ENCODE peak calls at places on chromosomes 5 and 9, in nine cellular contexts. V is HL-60, B is astrocyte of the cerebellum, X is thoracic aorta, H is A549, E is astrocyte, A is epithelial cell of esophagus, G is AG10803, N is coronary artery. Z is an unnamed sample.

GRCh38 chr5:151589878-151590570 is 1.1 kb downstream of the FAT2 start:
- DNase-seq in V (no peak), B (no peak), X (no peak), H (no peak), E (no peak), A (peak), G (peak), N (no peak), Z (no peak)

GRCh38 chr5:172172912-172173591 is 15.0 kb downstream of the STK10 start:
- DNase-seq in V (no peak), B (no peak), X (no peak), H (no peak), E (no peak), A (no peak), G (no peak), N (no peak), Z (no peak)

GRCh38 chr9:124940521-124940893 is 376 bp downstream of the GOLGA1 start:
- DNase-seq in V (no peak), B (no peak), X (no peak), H (no peak), E (no peak), A (no peak), G (no peak), N (no peak), Z (no peak)

GRCh38 chr9:110143969-110144545 is 63.9 kb downstream of the C9orf152 start:
- DNase-seq in V (no peak), B (no peak), X (no peak), H (no peak), E (no peak), A (no peak), G (no peak), N (no peak), Z (no peak)

GRCh38 chr5:9365501-9365900 is 180.4 kb downstream of the SEMA5A start:
- DNase-seq in V (no peak), B (no peak), X (no peak), H (no peak), E (no peak), A (no peak), G (no peak), N (no peak), Z (no peak)

GRCh38 chr9:76216161-76216649 is 178.0 kb downstream of the RFK start:
- DNase-seq in V (peak), B (peak), X (no peak), H (peak), E (peak), A (peak), G (peak), N (no peak), Z (peak)

GRCh38 chr9:23538060-23538387 is 288.0 kb downstream of the ELAVL2 start:
- DNase-seq in V (no peak), B (no peak), X (no peak), H (no peak), E (no peak), A (no peak), G (no peak), N (no peak), Z (no peak)

GRCh38 chr9:136476369-136477150 is 6.3 kb downstream of the SEC16A start:
- DNase-seq in V (no peak), B (no peak), X (no peak), H (no peak), E (no peak), A (no peak), G (no peak), N (no peak), Z (no peak)

GRCh38 chr5:167857321-167857720 is 434.1 kb upstream of the WWC1 start:
- DNase-seq in V (no peak), B (no peak), X (no peak), H (no peak), E (no peak), A (peak), G (no peak), N (no peak), Z (no peak)

GRCh38 chr9:118271936-118272335 is 567.7 kb downstream of the TLR4 start:
- DNase-seq in V (no peak), B (no peak), X (no peak), H (no peak), E (peak), A (peak), G (no peak), N (no peak), Z (no peak)

GRCh38 chr5:123756325-123756664 is 244.3 kb downstream of the CSNK1G3 start:
- DNase-seq in V (no peak), B (no peak), X (no peak), H (no peak), E (peak), A (no peak), G (no peak), N (no peak), Z (no peak)

GRCh38 chr5:36659406-36659805 is 53.0 kb downstream of the SLC1A3 start:
- DNase-seq in V (no peak), B (no peak), X (no peak), H (no peak), E (no peak), A (peak), G (no peak), N (no peak), Z (no peak)

GRCh38 chr5:132011561-132012384 is at the start of gene ACSL6:
- DNase-seq in V (no peak), B (no peak), X (no peak), H (peak), E (no peak), A (no peak), G (no peak), N (peak), Z (no peak)

GRCh38 chr9:88782931-88783451 is 208.3 kb upstream of the S1PR3 start:
- DNase-seq in V (no peak), B (no peak), X (no peak), H (no peak), E (peak), A (peak), G (peak), N (no peak), Z (no peak)

GRCh38 chr9:38423939-38424843 is at the start of gene IGFBPL1:
- DNase-seq in V (no peak), B (no peak), X (no peak), H (peak), E (no peak), A (peak), G (no peak), N (peak), Z (no peak)

GRCh38 chr9:133558191-133559126 is 24.0 kb downstream of the ADAMTSL2 start:
- DNase-seq in V (peak), B (peak), X (peak), H (peak), E (peak), A (peak), G (peak), N (no peak), Z (peak)

GRCh38 chr9:7780261-7780988 is 19.2 kb downstream of the DMAC1 start:
- DNase-seq in V (no peak), B (peak), X (no peak), H (no peak), E (peak), A (peak), G (peak), N (no peak), Z (no peak)

GRCh38 chr9:94817291-94818195 is 91.0 kb downstream of the AOPEP start:
- DNase-seq in V (no peak), B (no peak), X (no peak), H (no peak), E (no peak), A (no peak), G (no peak), N (no peak), Z (no peak)

GRCh38 chr9:137441289-137441934 is at the start of gene ENTPD8:
- DNase-seq in V (no peak), B (no peak), X (no peak), H (peak), E (no peak), A (peak), G (no peak), N (no peak), Z (no peak)

GRCh38 chr5:145588113-145588512 is 247.0 kb downstream of the PRELID2 start:
- DNase-seq in V (no peak), B (no peak), X (no peak), H (no peak), E (no peak), A (no peak), G (no peak), N (no peak), Z (no peak)

GRCh38 chr9:76423216-76424177 is 29.3 kb upstream of the RFK start:
- DNase-seq in V (no peak), B (no peak), X (no peak), H (no peak), E (no peak), A (no peak), G (no peak), N (no peak), Z (no peak)

GRCh38 chr9:131734165-131734610 is 5.7 kb downstream of the RAPGEF1 start:
- DNase-seq in V (peak), B (no peak), X (no peak), H (no peak), E (no peak), A (no peak), G (peak), N (no peak), Z (no peak)

GRCh38 chr9:37761511-37761910 is 7.9 kb downstream of the TRMT10B start:
- DNase-seq in V (no peak), B (no peak), X (no peak), H (no peak), E (peak), A (peak), G (peak), N (no peak), Z (no peak)

GRCh38 chr5:16454686-16455085 is 10.9 kb downstream of the ZNF622 start:
- DNase-seq in V (no peak), B (no peak), X (no peak), H (no peak), E (no peak), A (no peak), G (no peak), N (no peak), Z (no peak)

GRCh38 chr9:131739988-131740648 is at the start of gene RAPGEF1:
- DNase-seq in V (peak), B (no peak), X (no peak), H (no peak), E (no peak), A (peak), G (peak), N (no peak), Z (no peak)

GRCh38 chr5:73822989-73823339 is 197.0 kb downstream of the ARHGEF28 start:
- DNase-seq in V (no peak), B (no peak), X (no peak), H (no peak), E (peak), A (peak), G (no peak), N (no peak), Z (no peak)

GRCh38 chr9:98484218-98484617 is 224.5 kb downstream of the GABBR2 start:
- DNase-seq in V (no peak), B (no peak), X (no peak), H (no peak), E (peak), A (no peak), G (peak), N (no peak), Z (no peak)

GRCh38 chr5:57172466-57172961 is 1.3 kb upstream of the GPBP1 start:
- DNase-seq in V (peak), B (no peak), X (no peak), H (no peak), E (no peak), A (peak), G (no peak), N (no peak), Z (no peak)

GRCh38 chr9:137749511-137749910 is 128.1 kb upstream of the CACNA1B start:
- DNase-seq in V (no peak), B (no peak), X (no peak), H (no peak), E (no peak), A (no peak), G (no peak), N (no peak), Z (no peak)

GRCh38 chr9:124882221-124882620 is 20.3 kb downstream of the ARPC5L start:
- DNase-seq in V (no peak), B (no peak), X (no peak), H (no peak), E (no peak), A (no peak), G (no peak), N (no peak), Z (no peak)

GRCh38 chr9:76709020-76709419 is 55.2 kb upstream of the PCA3 start:
- DNase-seq in V (no peak), B (no peak), X (no peak), H (no peak), E (no peak), A (no peak), G (no peak), N (no peak), Z (no peak)

GRCh38 chr5:80569961-80570786 is at the start of gene ANKRD34B:
- DNase-seq in V (peak), B (no peak), X (no peak), H (peak), E (no peak), A (peak), G (no peak), N (no peak), Z (no peak)

GRCh38 chr9:95623614-95624013 is 106.8 kb upstream of the PTCH1 start:
- DNase-seq in V (no peak), B (no peak), X (no peak), H (no peak), E (no peak), A (no peak), G (peak), N (no peak), Z (no peak)

GRCh38 chr5:56429110-56429561 is 196.0 kb upstream of the ANKRD55 start:
- DNase-seq in V (no peak), B (no peak), X (no peak), H (no peak), E (no peak), A (no peak), G (no peak), N (no peak), Z (no peak)

GRCh38 chr9:16867571-16868311 is 2.7 kb downstream of the BNC2 start:
- DNase-seq in V (no peak), B (no peak), X (no peak), H (no peak), E (peak), A (peak), G (peak), N (no peak), Z (no peak)

GRCh38 chr5:134526483-134527155 is 1.1 kb downstream of the JADE2 start:
- DNase-seq in V (peak), B (no peak), X (no peak), H (no peak), E (peak), A (peak), G (no peak), N (peak), Z (no peak)
- TF ChIP-seq CTCF in V (no peak), B (peak), X (peak), H (no peak), E (no peak), A (peak), G (peak), N (peak), Z (peak)

GRCh38 chr5:150209020-150209635 is 19.3 kb downstream of the SLC6A7 start:
- DNase-seq in V (peak), B (peak), X (no peak), H (no peak), E (peak), A (peak), G (peak), N (peak), Z (no peak)
- H3K4me3 ChIP-seq in V (no peak), B (no peak), X (peak), H (no peak), E (no peak), A (no peak), G (no peak), N (peak), Z (no peak)

DNA sequence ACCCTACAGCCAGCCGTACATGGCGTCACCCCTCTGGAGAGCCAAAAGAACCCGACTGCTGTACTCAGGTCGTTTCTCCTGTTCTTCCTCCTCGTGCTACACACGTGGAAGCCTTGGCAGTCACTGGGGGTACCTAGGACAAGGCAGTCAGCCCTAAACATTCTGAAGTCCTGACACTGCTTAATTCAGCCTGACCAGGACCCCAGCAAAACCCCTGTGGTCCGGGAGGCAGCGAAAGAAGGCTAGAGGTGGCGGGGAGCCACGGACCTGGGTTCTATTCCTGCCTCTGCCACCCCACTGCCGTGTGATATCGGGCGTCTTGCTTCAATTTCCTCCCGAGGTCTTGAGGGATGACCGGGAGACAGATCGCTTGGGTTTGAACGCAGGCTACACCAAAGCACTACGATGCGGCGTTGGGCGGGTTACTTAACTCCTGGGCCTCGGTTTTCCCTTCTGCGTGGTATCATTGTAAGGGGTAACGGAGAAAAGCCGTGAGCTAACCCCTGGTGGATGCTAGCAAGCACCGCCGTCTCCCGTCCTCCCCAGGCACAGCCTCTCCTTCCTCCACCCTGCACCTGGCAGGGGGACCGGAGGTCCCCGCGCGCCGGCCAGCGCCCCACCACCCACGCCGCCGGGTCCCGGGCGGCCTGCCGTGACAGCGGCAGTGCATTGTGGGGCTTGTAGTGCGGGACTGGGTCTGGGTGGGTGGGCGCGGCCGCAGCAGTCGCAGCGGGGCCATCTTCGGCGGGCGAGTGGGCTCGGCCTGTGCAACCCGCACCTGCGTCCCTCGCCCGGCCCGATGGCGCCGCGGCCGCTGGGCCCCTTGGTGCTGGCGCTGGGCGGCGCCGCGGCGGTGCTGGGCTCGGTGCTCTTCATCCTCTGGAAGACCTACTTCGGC is at the start of gene ARL10:
- DNase-seq in V (no peak), B (no peak), X (no peak), H (no peak), E (no peak), A (peak), G (no peak), N (no peak), Z (no peak)
- TF ChIP-seq CTCF in V (no peak), B (no peak), X (no peak), H (no peak), E (no peak), A (no peak), G (no peak), N (no peak), Z (no peak)

DNA sequence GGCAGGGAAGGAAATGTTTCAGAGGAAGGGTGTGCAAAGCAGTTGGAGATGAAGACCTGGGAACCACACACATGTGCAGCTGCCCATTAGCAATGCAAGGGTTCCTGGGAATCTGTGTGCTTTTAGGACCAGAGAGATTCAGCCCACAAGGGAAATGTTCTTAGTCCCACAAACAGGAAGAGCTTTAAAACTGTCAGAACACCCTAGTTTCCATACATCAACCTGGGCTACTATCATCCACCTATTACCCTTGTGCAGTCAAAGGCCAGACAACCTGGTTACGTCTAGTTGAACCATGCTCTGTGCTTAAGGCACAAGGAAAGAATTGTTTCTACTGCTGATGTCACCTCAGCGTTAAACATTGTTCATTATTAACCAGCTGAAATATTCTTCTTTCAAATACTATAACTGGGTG is 7.5 kb downstream of the LHFPL2 start:
- DNase-seq in V (no peak), B (no peak), X (no peak), H (no peak), E (no peak), A (no peak), G (no peak), N (no peak), Z (no peak)
- H3K4me3 ChIP-seq in V (no peak), B (no peak), X (no peak), H (no peak), E (no peak), A (no peak), G (no peak), N (no peak), Z (no peak)

DNA sequence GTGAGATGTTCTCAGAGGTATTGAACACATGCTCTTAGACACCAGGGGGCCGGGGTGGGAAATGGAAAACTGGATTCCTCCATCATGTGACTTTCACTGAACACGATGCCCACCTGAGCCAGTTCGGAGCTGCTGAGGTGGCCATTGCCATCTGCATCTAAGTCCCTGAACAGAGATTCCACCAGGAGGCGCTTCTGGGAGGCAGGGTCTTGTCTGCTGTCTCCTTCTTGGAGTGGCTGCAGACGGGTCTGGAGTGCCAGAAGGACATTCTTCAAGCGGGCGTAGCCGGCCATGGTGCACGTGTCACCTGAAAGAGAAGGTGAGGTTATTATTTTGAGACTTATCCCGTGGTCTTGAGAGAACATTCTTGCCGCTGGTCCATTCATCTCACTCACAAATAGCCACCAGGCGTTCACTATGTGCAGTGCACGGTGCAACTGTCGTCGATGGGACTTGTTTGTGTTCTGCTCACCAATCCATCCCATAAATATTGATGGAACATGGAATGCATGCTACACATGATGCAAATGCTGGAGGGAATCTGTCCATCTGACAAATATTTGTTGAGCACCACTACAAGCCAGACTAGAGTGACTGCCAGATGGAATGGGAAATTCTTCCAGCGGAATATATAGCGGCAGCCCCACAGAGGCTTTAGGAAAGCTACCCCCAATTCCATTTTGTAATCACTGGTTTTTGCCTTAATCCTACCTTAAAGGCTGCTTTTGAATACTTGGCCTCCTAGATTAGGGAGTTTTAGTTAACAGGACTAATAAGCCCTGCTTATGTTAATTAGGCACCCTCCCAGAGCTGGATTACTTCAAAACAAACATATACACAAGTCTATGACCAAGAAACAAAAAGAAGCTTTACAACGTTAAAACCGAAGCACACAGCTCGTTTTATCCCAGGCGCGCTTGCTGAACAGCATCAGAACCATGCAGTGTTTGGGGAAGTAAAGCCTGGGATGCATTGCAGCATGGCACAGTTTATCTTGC is 264.8 kb downstream of the HSPA4 start:
- DNase-seq in V (no peak), B (no peak), X (no peak), H (peak), E (no peak), A (no peak), G (no peak), N (no peak), Z (no peak)
- TF ChIP-seq CTCF in V (peak), B (peak), X (no peak), H (peak), E (no peak), A (peak), G (peak), N (no peak), Z (peak)

DNA sequence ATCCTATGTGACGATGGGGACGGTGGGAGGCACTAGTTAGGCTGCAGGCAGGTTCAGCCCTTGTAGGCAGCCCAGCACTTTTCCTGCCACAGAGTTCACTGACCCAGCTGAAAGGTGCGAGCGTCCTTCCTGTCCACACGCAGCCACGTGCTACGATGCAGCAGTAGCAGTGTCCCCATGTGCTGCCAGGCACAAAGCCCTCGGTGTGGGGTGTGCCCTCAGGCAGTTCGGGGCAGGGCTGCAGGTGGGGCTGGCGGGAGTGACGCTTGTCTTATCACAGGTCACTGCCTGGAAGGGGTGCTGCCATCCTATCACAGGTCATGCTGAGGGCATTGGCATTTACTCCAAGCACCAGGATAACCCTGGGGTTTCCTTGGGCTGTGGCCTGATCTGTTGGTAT is 46.8 kb upstream of the CLPTM1L start:
- DNase-seq in V (no peak), B (no peak), X (no peak), H (no peak), E (no peak), A (no peak), G (no peak), N (no peak), Z (no peak)
- H3K4me3 ChIP-seq in V (no peak), B (no peak), X (no peak), H (no peak), E (no peak), A (no peak), G (no peak), N (no peak), Z (no peak)

Z was measured in HFF-Myc.